ENCODE peak calls at places on chromosomes 11 and 22, in eight cellular contexts. One of them, this sample, is unnamed.
A peak's percentile ranks its signal among the peaks of the same experiment; 100 is the strongest.

GRCh38 chr11:8167796-8168195 is 1.0 kb downstream of the RIC3 start:
- DNase-seq in prostate gland: no peak
- DNase-seq in vagina: no peak
- DNase-seq in PC-9: no peak
- DNase-seq in tibial artery: no peak
- DNase-seq in tibial nerve: no peak
- DNase-seq in aorta: no peak
- DNase-seq in suprapubic skin: no peak
- DNase-seq in this sample: no peak

GRCh38 chr22:33591946-33592345 is 328.3 kb downstream of the LARGE1 start:
- DNase-seq in prostate gland: no peak
- DNase-seq in vagina: no peak
- DNase-seq in PC-9: no peak
- DNase-seq in tibial artery: no peak
- DNase-seq in tibial nerve: no peak
- DNase-seq in aorta: no peak
- DNase-seq in suprapubic skin: no peak
- DNase-seq in this sample: no peak

GRCh38 chr11:102680945-102681344 is 24.6 kb downstream of the MMP27 start:
- DNase-seq in prostate gland: no peak
- DNase-seq in vagina: no peak
- DNase-seq in PC-9: no peak
- DNase-seq in tibial artery: peak; percentile 38
- DNase-seq in tibial nerve: peak; percentile 42
- DNase-seq in aorta: no peak
- DNase-seq in suprapubic skin: no peak
- DNase-seq in this sample: no peak

GRCh38 chr11:10023202-10023601 is 270.8 kb downstream of the SBF2 start:
- DNase-seq in prostate gland: no peak
- DNase-seq in vagina: no peak
- DNase-seq in PC-9: no peak
- DNase-seq in tibial artery: no peak
- DNase-seq in tibial nerve: no peak
- DNase-seq in aorta: no peak
- DNase-seq in suprapubic skin: no peak
- DNase-seq in this sample: no peak

GRCh38 chr11:43825217-43825816 is 55.3 kb upstream of the ALKBH3 start:
- DNase-seq in prostate gland: peak; percentile 15
- DNase-seq in vagina: no peak
- DNase-seq in PC-9: no peak
- DNase-seq in tibial artery: no peak
- DNase-seq in tibial nerve: peak; percentile 25
- DNase-seq in aorta: no peak
- DNase-seq in suprapubic skin: no peak
- DNase-seq in this sample: no peak

GRCh38 chr11:6523253-6523652 is 26.2 kb downstream of the DNHD1 start:
- DNase-seq in prostate gland: no peak
- DNase-seq in vagina: no peak
- DNase-seq in PC-9: peak; percentile 90
- DNase-seq in tibial artery: no peak
- DNase-seq in tibial nerve: no peak
- DNase-seq in aorta: no peak
- DNase-seq in suprapubic skin: no peak
- DNase-seq in this sample: no peak

GRCh38 chr11:77250881-77251640 is 50.4 kb downstream of the GDPD4 start:
- DNase-seq in prostate gland: no peak
- DNase-seq in vagina: no peak
- DNase-seq in PC-9: no peak
- DNase-seq in tibial artery: no peak
- DNase-seq in tibial nerve: no peak
- DNase-seq in aorta: no peak
- DNase-seq in suprapubic skin: no peak
- DNase-seq in this sample: peak; percentile 10

GRCh38 chr11:58829736-58830135 is 14.8 kb downstream of the GLYATL2 start:
- DNase-seq in prostate gland: no peak
- DNase-seq in vagina: no peak
- DNase-seq in PC-9: peak; percentile 56
- DNase-seq in tibial artery: no peak
- DNase-seq in tibial nerve: no peak
- DNase-seq in aorta: no peak
- DNase-seq in suprapubic skin: no peak
- DNase-seq in this sample: no peak

GRCh38 chr11:115699733-115700132 is 195.5 kb upstream of the CADM1 start:
- DNase-seq in prostate gland: peak; percentile 33
- DNase-seq in vagina: no peak
- DNase-seq in PC-9: no peak
- DNase-seq in tibial artery: peak; percentile 31
- DNase-seq in tibial nerve: peak; percentile 49
- DNase-seq in aorta: no peak
- DNase-seq in suprapubic skin: no peak
- DNase-seq in this sample: no peak

GRCh38 chr11:65952052-65952521 is 6.8 kb downstream of the TSGA10IP start:
- DNase-seq in prostate gland: no peak
- DNase-seq in vagina: no peak
- DNase-seq in PC-9: no peak
- DNase-seq in tibial artery: no peak
- DNase-seq in tibial nerve: no peak
- DNase-seq in aorta: no peak
- DNase-seq in suprapubic skin: no peak
- DNase-seq in this sample: no peak

GRCh38 chr11:57515332-57516060 is at the start of gene SLC43A1:
- DNase-seq in prostate gland: peak; percentile 35
- DNase-seq in vagina: no peak
- DNase-seq in PC-9: peak; percentile 42
- DNase-seq in tibial artery: peak; percentile 70
- DNase-seq in tibial nerve: peak; percentile 61
- DNase-seq in aorta: peak; percentile 75
- DNase-seq in suprapubic skin: peak; percentile 73
- DNase-seq in this sample: peak; percentile 55

GRCh38 chr22:30266445-30267381 is at the start of gene OSM:
- DNase-seq in prostate gland: no peak
- DNase-seq in vagina: no peak
- DNase-seq in PC-9: no peak
- DNase-seq in tibial artery: peak; percentile 70
- DNase-seq in tibial nerve: peak; percentile 45
- DNase-seq in aorta: peak; percentile 89
- DNase-seq in suprapubic skin: no peak
- DNase-seq in this sample: no peak

DNA sequence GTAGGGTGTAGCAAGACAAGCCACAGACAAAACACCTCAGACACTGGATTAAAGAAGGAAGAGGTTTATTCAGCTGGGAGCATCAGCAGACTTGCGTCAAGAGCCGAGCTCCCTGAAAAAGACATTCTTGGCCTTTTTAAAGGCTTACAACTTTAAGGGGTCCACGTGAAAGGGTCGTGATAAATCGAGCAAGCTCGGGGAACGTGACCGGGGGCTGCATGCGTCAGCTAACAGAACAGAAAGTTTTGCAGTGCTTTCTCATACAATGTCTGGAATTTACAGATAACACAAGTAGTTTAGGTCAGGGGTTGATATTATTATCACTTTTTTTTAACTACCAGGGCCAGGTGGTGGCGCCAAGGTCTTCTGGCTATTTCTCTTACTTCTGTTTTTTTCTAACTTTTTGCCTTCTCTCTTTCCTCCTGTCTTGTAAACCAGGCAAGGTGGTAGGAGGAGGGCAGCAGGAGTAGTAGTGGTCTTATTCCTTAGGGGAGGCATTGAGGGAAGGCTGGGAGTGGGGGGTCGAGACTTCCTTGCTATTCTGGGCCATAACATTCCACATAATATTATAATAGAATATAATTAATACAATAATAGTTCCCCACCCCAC is 631 bp upstream of the ALDH3B1 start:
- DNase-seq in prostate gland: no peak
- DNase-seq in vagina: no peak
- DNase-seq in PC-9: peak; percentile 68
- DNase-seq in tibial artery: no peak
- DNase-seq in tibial nerve: no peak
- DNase-seq in aorta: peak; percentile 39
- DNase-seq in suprapubic skin: no peak
- DNase-seq in this sample: no peak
- H3K4me3 ChIP-seq in prostate gland: no peak overlapping the region
- H3K4me3 ChIP-seq in vagina: peak overlapping the region; percentile 44
- H3K4me3 ChIP-seq in PC-9: peak overlapping the region; percentile 59
- H3K4me3 ChIP-seq in tibial artery: peak overlapping the region; percentile 49
- H3K4me3 ChIP-seq in tibial nerve: no peak overlapping the region
- H3K4me3 ChIP-seq in aorta: no peak overlapping the region
- H3K4me3 ChIP-seq in suprapubic skin: peak overlapping the region; percentile 46
- H3K4me3 ChIP-seq in this sample: peak overlapping the region; percentile 43

GRCh38 chr11:2516276-2517015 is 71.6 kb downstream of the KCNQ1 start:
- DNase-seq in prostate gland: no peak
- DNase-seq in vagina: no peak
- DNase-seq in PC-9: no peak
- DNase-seq in tibial artery: no peak
- DNase-seq in tibial nerve: no peak
- DNase-seq in aorta: peak; percentile 25
- DNase-seq in suprapubic skin: peak; percentile 48
- DNase-seq in this sample: no peak

GRCh38 chr11:2517016-2517385 is 72.2 kb downstream of the KCNQ1 start:
- DNase-seq in prostate gland: no peak
- DNase-seq in vagina: no peak
- DNase-seq in PC-9: no peak
- DNase-seq in tibial artery: peak; percentile 11
- DNase-seq in tibial nerve: no peak
- DNase-seq in aorta: peak; percentile 35
- DNase-seq in suprapubic skin: peak; percentile 49
- DNase-seq in this sample: no peak

GRCh38 chr11:2518983-2519340 is 74.2 kb downstream of the KCNQ1 start:
- DNase-seq in prostate gland: no peak
- DNase-seq in vagina: no peak
- DNase-seq in PC-9: no peak
- DNase-seq in tibial artery: peak; percentile 11
- DNase-seq in tibial nerve: no peak
- DNase-seq in aorta: peak; percentile 33
- DNase-seq in suprapubic skin: peak; percentile 54
- DNase-seq in this sample: peak; percentile 45

GRCh38 chr11:2518112-2518982 is 73.5 kb downstream of the KCNQ1 start:
- DNase-seq in prostate gland: no peak
- DNase-seq in vagina: no peak
- DNase-seq in PC-9: no peak
- DNase-seq in tibial artery: peak; percentile 10
- DNase-seq in tibial nerve: no peak
- DNase-seq in aorta: peak; percentile 31
- DNase-seq in suprapubic skin: peak; percentile 40
- DNase-seq in this sample: peak; percentile 35

DNA sequence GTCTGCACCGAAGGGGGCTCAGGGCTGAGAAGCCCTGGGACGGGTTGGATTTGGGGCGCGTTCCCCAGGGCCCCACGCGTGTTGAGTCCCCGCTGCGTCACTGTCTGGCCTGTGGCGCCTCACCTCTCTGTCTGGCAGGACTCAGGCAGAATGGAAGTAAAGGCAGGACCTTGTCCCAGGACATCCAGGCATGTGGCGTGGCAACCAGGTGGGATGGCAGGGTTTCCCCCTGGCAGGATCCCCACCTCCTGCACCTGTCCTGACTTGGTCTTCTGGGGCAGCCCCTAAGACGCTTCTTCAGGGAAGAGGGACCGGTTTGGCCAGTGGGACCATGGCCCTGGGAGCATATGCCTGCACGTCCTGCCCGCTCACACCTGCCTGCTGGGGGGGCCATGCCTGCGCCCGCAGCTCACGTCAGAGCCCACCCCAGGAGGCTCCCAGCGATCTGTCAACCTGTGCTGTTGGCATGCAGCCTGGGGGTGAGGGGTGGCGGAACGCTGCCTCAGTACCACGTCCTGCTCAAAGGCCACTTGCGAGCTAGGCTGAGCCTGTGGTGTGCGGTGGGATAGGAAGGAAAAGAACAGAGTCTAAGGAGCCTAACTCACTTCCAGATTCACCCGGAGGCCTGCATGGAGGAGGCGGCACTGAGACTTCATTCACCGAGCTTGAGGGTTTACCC is 72.7 kb downstream of the KCNQ1 start:
- DNase-seq in prostate gland: no peak
- DNase-seq in vagina: peak; percentile 94
- DNase-seq in PC-9: no peak
- DNase-seq in tibial artery: peak; percentile 9
- DNase-seq in tibial nerve: no peak
- DNase-seq in aorta: peak; percentile 34
- DNase-seq in suprapubic skin: no peak
- DNase-seq in this sample: no peak
- H3K36me3 ChIP-seq in prostate gland: no peaks in the 10 kb centered on the region
- H3K36me3 ChIP-seq in vagina: no peaks in the 10 kb centered on the region
- H3K36me3 ChIP-seq in PC-9: no peaks in the 10 kb centered on the region
- H3K36me3 ChIP-seq in tibial artery: no peaks in the 10 kb centered on the region
- H3K36me3 ChIP-seq in tibial nerve: no peaks in the 10 kb centered on the region
- H3K36me3 ChIP-seq in aorta: no peaks in the 10 kb centered on the region
- H3K36me3 ChIP-seq in suprapubic skin: no peaks in the 10 kb centered on the region
- H3K36me3 ChIP-seq in this sample: no peaks in the 10 kb centered on the region

DNA sequence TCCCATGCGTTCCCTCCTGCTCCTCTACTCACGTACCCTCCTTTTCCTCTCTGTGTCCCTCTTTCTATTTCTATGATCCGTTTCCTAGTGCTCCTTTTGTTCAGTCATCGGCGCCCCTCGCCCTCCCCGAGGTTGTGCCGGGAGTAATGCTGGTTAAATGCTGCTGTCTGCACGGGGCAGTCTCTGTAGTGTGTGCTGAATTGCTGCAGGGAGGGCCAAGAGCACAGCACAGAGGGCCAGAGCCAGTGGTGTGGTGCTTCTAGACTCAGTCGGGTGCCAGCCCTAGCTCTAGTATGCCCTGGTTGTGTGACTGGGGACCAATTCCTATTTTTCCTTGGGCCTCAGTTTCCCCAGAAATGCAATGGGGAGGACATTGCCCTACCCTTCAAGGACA is 98.3 kb downstream of the PKNOX2 start:
- DNase-seq in prostate gland: no peak
- DNase-seq in vagina: no peak
- DNase-seq in PC-9: no peak
- DNase-seq in tibial artery: no peak
- DNase-seq in tibial nerve: no peak
- DNase-seq in aorta: peak; percentile 56
- DNase-seq in suprapubic skin: no peak
- DNase-seq in this sample: no peak
- H3K4me3 ChIP-seq in prostate gland: no peak overlapping the region
- H3K4me3 ChIP-seq in vagina: no peak overlapping the region
- H3K4me3 ChIP-seq in PC-9: no peak overlapping the region
- H3K4me3 ChIP-seq in tibial artery: no peak overlapping the region
- H3K4me3 ChIP-seq in tibial nerve: no peak overlapping the region
- H3K4me3 ChIP-seq in aorta: no peak overlapping the region
- H3K4me3 ChIP-seq in suprapubic skin: no peak overlapping the region
- H3K4me3 ChIP-seq in this sample: no peak overlapping the region

DNA sequence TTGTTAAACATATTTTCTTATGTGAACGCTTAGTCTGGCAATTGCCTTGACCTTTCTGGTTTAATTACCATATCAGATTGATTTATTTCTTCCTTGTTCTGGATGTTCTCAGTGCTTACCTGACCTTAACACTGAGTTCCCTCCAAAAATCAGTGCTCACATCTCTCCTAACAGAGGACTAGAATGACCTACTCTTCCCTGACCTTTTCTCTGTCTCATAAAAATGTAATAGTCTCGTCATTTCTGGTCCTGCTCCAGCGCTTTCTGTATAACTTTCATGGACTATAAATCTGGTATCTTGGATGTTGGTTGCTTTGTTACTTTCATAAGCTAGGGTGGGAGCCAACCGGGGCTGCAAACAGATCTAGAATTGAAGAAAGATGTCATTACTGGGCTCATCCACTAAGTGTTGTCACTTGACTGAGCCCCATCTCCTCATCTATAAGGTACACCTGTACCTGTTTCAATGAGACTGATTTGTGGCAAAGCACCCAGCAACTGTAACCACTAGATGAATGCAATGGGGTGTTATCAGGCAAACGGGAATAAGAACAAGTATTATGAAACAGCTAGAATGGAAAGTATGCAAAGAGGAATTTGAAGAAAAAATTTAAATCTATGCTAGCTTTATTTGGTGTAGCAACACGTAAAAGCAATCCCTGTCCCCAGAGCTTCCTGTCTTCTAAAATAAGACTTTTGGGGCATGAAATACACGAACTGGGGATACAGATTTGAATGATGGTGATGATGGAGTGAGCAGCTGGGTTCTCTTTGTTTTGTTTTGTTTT is 2.4 kb downstream of the FADS2 start:
- DNase-seq in prostate gland: peak; percentile 40
- DNase-seq in vagina: no peak
- DNase-seq in PC-9: no peak
- DNase-seq in tibial artery: peak; percentile 44
- DNase-seq in tibial nerve: peak; percentile 30
- DNase-seq in aorta: no peak
- DNase-seq in suprapubic skin: no peak
- DNase-seq in this sample: no peak
- H3K36me3 ChIP-seq in prostate gland: no peaks in the 10 kb centered on the region
- H3K36me3 ChIP-seq in vagina: no peaks in the 10 kb centered on the region
- H3K36me3 ChIP-seq in PC-9: no peaks in the 10 kb centered on the region
- H3K36me3 ChIP-seq in tibial artery: no peaks in the 10 kb centered on the region
- H3K36me3 ChIP-seq in tibial nerve: no peaks in the 10 kb centered on the region
- H3K36me3 ChIP-seq in aorta: no peaks in the 10 kb centered on the region
- H3K36me3 ChIP-seq in suprapubic skin: no peaks in the 10 kb centered on the region
- H3K36me3 ChIP-seq in this sample: peaks cover 4% of the 10 kb centered on the region